ENCODE peak calls at places on chromosome 18, in ten cellular contexts. One of them, this sample, is unnamed.

GRCh38 chr18:34624551-34624950 is 85.5 kb upstream of the DTNA start:
- DNase-seq in tibial nerve: no peak
- DNase-seq in activated naive CD4-positive, alpha-beta T cell treated with anti-CD3 and anti-CD28 coated beads for 36 hours: no peak
- DNase-seq in small intestine: no peak
- DNase-seq in mucosa of descending colon: no peak
- DNase-seq in omental fat pad: no peak
- DNase-seq in AG10803: no peak
- DNase-seq in PC-3: no peak
- DNase-seq in gastrocnemius medialis: no peak
- DNase-seq in anterior cingulate cortex: no peak
- DNase-seq in this sample: no peak

GRCh38 chr18:26227051-26227672 is 917 bp downstream of the TAF4B start:
- DNase-seq in mucosa of descending colon: no peak
- DNase-seq in PC-3: peak
- DNase-seq in gastrocnemius medialis: no peak
- DNase-seq in activated naive CD4-positive, alpha-beta T cell treated with anti-CD3 and anti-CD28 coated beads for 36 hours: no peak
- DNase-seq in tibial nerve: no peak
- DNase-seq in small intestine: no peak
- DNase-seq in anterior cingulate cortex: no peak
- DNase-seq in AG10803: no peak
- DNase-seq in omental fat pad: no peak
- DNase-seq in this sample: no peak

GRCh38 chr18:10101293-10101701 is 187.5 kb downstream of the VAPA start:
- DNase-seq in AG10803: peak
- DNase-seq in omental fat pad: no peak
- DNase-seq in activated naive CD4-positive, alpha-beta T cell treated with anti-CD3 and anti-CD28 coated beads for 36 hours: no peak
- DNase-seq in mucosa of descending colon: no peak
- DNase-seq in tibial nerve: no peak
- DNase-seq in anterior cingulate cortex: no peak
- DNase-seq in PC-3: peak
- DNase-seq in small intestine: no peak
- DNase-seq in gastrocnemius medialis: no peak
- DNase-seq in this sample: no peak

GRCh38 chr18:42271656-42272355 is 316.8 kb downstream of the PIK3C3 start:
- DNase-seq in PC-3: no peak
- DNase-seq in activated naive CD4-positive, alpha-beta T cell treated with anti-CD3 and anti-CD28 coated beads for 36 hours: no peak
- DNase-seq in tibial nerve: no peak
- DNase-seq in AG10803: no peak
- DNase-seq in small intestine: no peak
- DNase-seq in anterior cingulate cortex: no peak
- DNase-seq in omental fat pad: no peak
- DNase-seq in gastrocnemius medialis: no peak
- DNase-seq in mucosa of descending colon: no peak
- DNase-seq in this sample: no peak

GRCh38 chr18:361941-362913 is 94.4 kb upstream of the THOC1 start:
- DNase-seq in omental fat pad: no peak
- DNase-seq in AG10803: peak
- DNase-seq in PC-3: peak
- DNase-seq in gastrocnemius medialis: peak
- DNase-seq in activated naive CD4-positive, alpha-beta T cell treated with anti-CD3 and anti-CD28 coated beads for 36 hours: no peak
- DNase-seq in tibial nerve: peak
- DNase-seq in anterior cingulate cortex: no peak
- DNase-seq in small intestine: no peak
- DNase-seq in mucosa of descending colon: no peak
- DNase-seq in this sample: no peak

GRCh38 chr18:3186678-3187658 is 32.8 kb downstream of the MYOM1 start:
- DNase-seq in omental fat pad: no peak
- DNase-seq in AG10803: no peak
- DNase-seq in PC-3: peak
- DNase-seq in anterior cingulate cortex: no peak
- DNase-seq in small intestine: peak
- DNase-seq in activated naive CD4-positive, alpha-beta T cell treated with anti-CD3 and anti-CD28 coated beads for 36 hours: no peak
- DNase-seq in mucosa of descending colon: no peak
- DNase-seq in gastrocnemius medialis: no peak
- DNase-seq in tibial nerve: no peak
- DNase-seq in this sample: no peak

GRCh38 chr18:48455555-48456478 is 46.6 kb upstream of the ZBTB7C start:
- DNase-seq in small intestine: peak
- DNase-seq in tibial nerve: no peak
- DNase-seq in mucosa of descending colon: peak
- DNase-seq in activated naive CD4-positive, alpha-beta T cell treated with anti-CD3 and anti-CD28 coated beads for 36 hours: peak
- DNase-seq in gastrocnemius medialis: peak
- DNase-seq in anterior cingulate cortex: no peak
- DNase-seq in omental fat pad: no peak
- DNase-seq in AG10803: peak
- DNase-seq in PC-3: peak
- DNase-seq in this sample: peak

GRCh38 chr18:41936471-41937134 is 18.4 kb upstream of the PIK3C3 start:
- DNase-seq in mucosa of descending colon: no peak
- DNase-seq in small intestine: no peak
- DNase-seq in tibial nerve: no peak
- DNase-seq in gastrocnemius medialis: no peak
- DNase-seq in AG10803: no peak
- DNase-seq in activated naive CD4-positive, alpha-beta T cell treated with anti-CD3 and anti-CD28 coated beads for 36 hours: no peak
- DNase-seq in PC-3: no peak
- DNase-seq in anterior cingulate cortex: no peak
- DNase-seq in omental fat pad: no peak
- DNase-seq in this sample: no peak

GRCh38 chr18:25364732-25365131 is 12.8 kb upstream of the ZNF521 start:
- DNase-seq in tibial nerve: no peak
- DNase-seq in omental fat pad: no peak
- DNase-seq in gastrocnemius medialis: no peak
- DNase-seq in mucosa of descending colon: no peak
- DNase-seq in PC-3: no peak
- DNase-seq in small intestine: no peak
- DNase-seq in activated naive CD4-positive, alpha-beta T cell treated with anti-CD3 and anti-CD28 coated beads for 36 hours: no peak
- DNase-seq in anterior cingulate cortex: no peak
- DNase-seq in AG10803: no peak
- DNase-seq in this sample: no peak

GRCh38 chr18:26868968-26869586 is 3.6 kb upstream of the AQP4 start:
- DNase-seq in omental fat pad: no peak
- DNase-seq in PC-3: no peak
- DNase-seq in tibial nerve: no peak
- DNase-seq in gastrocnemius medialis: no peak
- DNase-seq in small intestine: no peak
- DNase-seq in activated naive CD4-positive, alpha-beta T cell treated with anti-CD3 and anti-CD28 coated beads for 36 hours: no peak
- DNase-seq in AG10803: no peak
- DNase-seq in anterior cingulate cortex: no peak
- DNase-seq in mucosa of descending colon: no peak
- DNase-seq in this sample: no peak

GRCh38 chr18:9648431-9649163 is 34.2 kb upstream of the PPP4R1 start:
- DNase-seq in PC-3: peak
- DNase-seq in AG10803: no peak
- DNase-seq in tibial nerve: no peak
- DNase-seq in small intestine: no peak
- DNase-seq in omental fat pad: no peak
- DNase-seq in activated naive CD4-positive, alpha-beta T cell treated with anti-CD3 and anti-CD28 coated beads for 36 hours: no peak
- DNase-seq in gastrocnemius medialis: no peak
- DNase-seq in anterior cingulate cortex: no peak
- DNase-seq in mucosa of descending colon: no peak
- DNase-seq in this sample: no peak

GRCh38 chr18:31070206-31070605 is 27.7 kb upstream of the DSC3 start:
- DNase-seq in AG10803: no peak
- DNase-seq in gastrocnemius medialis: no peak
- DNase-seq in small intestine: no peak
- DNase-seq in activated naive CD4-positive, alpha-beta T cell treated with anti-CD3 and anti-CD28 coated beads for 36 hours: no peak
- DNase-seq in mucosa of descending colon: no peak
- DNase-seq in anterior cingulate cortex: no peak
- DNase-seq in omental fat pad: no peak
- DNase-seq in PC-3: no peak
- DNase-seq in tibial nerve: no peak
- DNase-seq in this sample: no peak

GRCh38 chr18:34219651-34220050 is 5.1 kb downstream of the NOL4 start:
- DNase-seq in activated naive CD4-positive, alpha-beta T cell treated with anti-CD3 and anti-CD28 coated beads for 36 hours: no peak
- DNase-seq in AG10803: no peak
- DNase-seq in gastrocnemius medialis: no peak
- DNase-seq in small intestine: no peak
- DNase-seq in tibial nerve: no peak
- DNase-seq in mucosa of descending colon: no peak
- DNase-seq in anterior cingulate cortex: peak
- DNase-seq in omental fat pad: no peak
- DNase-seq in PC-3: no peak
- DNase-seq in this sample: no peak

GRCh38 chr18:49189772-49190171 is 239.0 kb upstream of the SMAD7 start:
- DNase-seq in activated naive CD4-positive, alpha-beta T cell treated with anti-CD3 and anti-CD28 coated beads for 36 hours: no peak
- DNase-seq in small intestine: no peak
- DNase-seq in omental fat pad: no peak
- DNase-seq in tibial nerve: no peak
- DNase-seq in gastrocnemius medialis: no peak
- DNase-seq in PC-3: no peak
- DNase-seq in anterior cingulate cortex: no peak
- DNase-seq in mucosa of descending colon: no peak
- DNase-seq in AG10803: peak
- DNase-seq in this sample: no peak

GRCh38 chr18:58241877-58242276 is 197.9 kb downstream of the NEDD4L start:
- DNase-seq in activated naive CD4-positive, alpha-beta T cell treated with anti-CD3 and anti-CD28 coated beads for 36 hours: no peak
- DNase-seq in PC-3: peak
- DNase-seq in anterior cingulate cortex: no peak
- DNase-seq in tibial nerve: no peak
- DNase-seq in omental fat pad: no peak
- DNase-seq in gastrocnemius medialis: no peak
- DNase-seq in mucosa of descending colon: no peak
- DNase-seq in AG10803: peak
- DNase-seq in small intestine: no peak
- DNase-seq in this sample: no peak

GRCh38 chr18:12336251-12336650 is 28.2 kb downstream of the TUBB6 start:
- DNase-seq in mucosa of descending colon: no peak
- DNase-seq in activated naive CD4-positive, alpha-beta T cell treated with anti-CD3 and anti-CD28 coated beads for 36 hours: no peak
- DNase-seq in PC-3: peak
- DNase-seq in AG10803: no peak
- DNase-seq in anterior cingulate cortex: no peak
- DNase-seq in gastrocnemius medialis: no peak
- DNase-seq in small intestine: peak
- DNase-seq in omental fat pad: no peak
- DNase-seq in tibial nerve: no peak
- DNase-seq in this sample: no peak

GRCh38 chr18:77061946-77062517 is 70.6 kb downstream of the MBP start:
- DNase-seq in AG10803: no peak
- DNase-seq in omental fat pad: no peak
- DNase-seq in small intestine: no peak
- DNase-seq in PC-3: no peak
- DNase-seq in gastrocnemius medialis: peak
- DNase-seq in mucosa of descending colon: no peak
- DNase-seq in tibial nerve: no peak
- DNase-seq in activated naive CD4-positive, alpha-beta T cell treated with anti-CD3 and anti-CD28 coated beads for 36 hours: peak
- DNase-seq in anterior cingulate cortex: no peak
- DNase-seq in this sample: peak

GRCh38 chr18:57585846-57586242 is 658 bp downstream of the FECH start:
- DNase-seq in tibial nerve: no peak
- DNase-seq in PC-3: no peak
- DNase-seq in small intestine: no peak
- DNase-seq in omental fat pad: no peak
- DNase-seq in anterior cingulate cortex: peak
- DNase-seq in gastrocnemius medialis: no peak
- DNase-seq in AG10803: no peak
- DNase-seq in mucosa of descending colon: no peak
- DNase-seq in activated naive CD4-positive, alpha-beta T cell treated with anti-CD3 and anti-CD28 coated beads for 36 hours: peak
- DNase-seq in this sample: peak

GRCh38 chr18:5890606-5891360 is 4.5 kb downstream of the TMEM200C start:
- DNase-seq in AG10803: no peak
- DNase-seq in omental fat pad: no peak
- DNase-seq in small intestine: peak
- DNase-seq in mucosa of descending colon: peak
- DNase-seq in anterior cingulate cortex: no peak
- DNase-seq in tibial nerve: no peak
- DNase-seq in activated naive CD4-positive, alpha-beta T cell treated with anti-CD3 and anti-CD28 coated beads for 36 hours: peak
- DNase-seq in gastrocnemius medialis: no peak
- DNase-seq in PC-3: peak
- DNase-seq in this sample: peak

GRCh38 chr18:7065736-7066135 is 51.9 kb downstream of the LAMA1 start:
- DNase-seq in anterior cingulate cortex: no peak
- DNase-seq in tibial nerve: no peak
- DNase-seq in activated naive CD4-positive, alpha-beta T cell treated with anti-CD3 and anti-CD28 coated beads for 36 hours: no peak
- DNase-seq in small intestine: no peak
- DNase-seq in omental fat pad: no peak
- DNase-seq in mucosa of descending colon: no peak
- DNase-seq in PC-3: no peak
- DNase-seq in gastrocnemius medialis: no peak
- DNase-seq in AG10803: no peak
- DNase-seq in this sample: no peak

GRCh38 chr18:35577045-35577848 is 4.3 kb upstream of the GALNT1 start:
- DNase-seq in anterior cingulate cortex: no peak
- DNase-seq in small intestine: no peak
- DNase-seq in PC-3: no peak
- DNase-seq in mucosa of descending colon: no peak
- DNase-seq in tibial nerve: no peak
- DNase-seq in AG10803: no peak
- DNase-seq in activated naive CD4-positive, alpha-beta T cell treated with anti-CD3 and anti-CD28 coated beads for 36 hours: peak
- DNase-seq in gastrocnemius medialis: no peak
- DNase-seq in omental fat pad: no peak
- DNase-seq in this sample: peak

GRCh38 chr18:63624863-63625262 is 19.2 kb downstream of the SERPINB4 start:
- DNase-seq in omental fat pad: no peak
- DNase-seq in mucosa of descending colon: no peak
- DNase-seq in small intestine: no peak
- DNase-seq in gastrocnemius medialis: no peak
- DNase-seq in activated naive CD4-positive, alpha-beta T cell treated with anti-CD3 and anti-CD28 coated beads for 36 hours: no peak
- DNase-seq in tibial nerve: no peak
- DNase-seq in AG10803: no peak
- DNase-seq in PC-3: no peak
- DNase-seq in anterior cingulate cortex: no peak
- DNase-seq in this sample: no peak

GRCh38 chr18:39799010-39799409 is 2156.0 kb upstream of the PIK3C3 start:
- DNase-seq in anterior cingulate cortex: no peak
- DNase-seq in mucosa of descending colon: no peak
- DNase-seq in PC-3: peak
- DNase-seq in tibial nerve: no peak
- DNase-seq in AG10803: peak
- DNase-seq in activated naive CD4-positive, alpha-beta T cell treated with anti-CD3 and anti-CD28 coated beads for 36 hours: no peak
- DNase-seq in gastrocnemius medialis: no peak
- DNase-seq in small intestine: peak
- DNase-seq in omental fat pad: no peak
- DNase-seq in this sample: no peak

GRCh38 chr18:3012306-3012919 is 531 bp downstream of the LPIN2 start:
- DNase-seq in omental fat pad: no peak
- DNase-seq in gastrocnemius medialis: no peak
- DNase-seq in activated naive CD4-positive, alpha-beta T cell treated with anti-CD3 and anti-CD28 coated beads for 36 hours: peak
- DNase-seq in PC-3: peak
- DNase-seq in AG10803: no peak
- DNase-seq in mucosa of descending colon: peak
- DNase-seq in anterior cingulate cortex: peak
- DNase-seq in tibial nerve: peak
- DNase-seq in small intestine: peak
- DNase-seq in this sample: peak

GRCh38 chr18:56563568-56563967 is 74.8 kb downstream of the TXNL1 start:
- DNase-seq in small intestine: no peak
- DNase-seq in tibial nerve: no peak
- DNase-seq in AG10803: no peak
- DNase-seq in anterior cingulate cortex: no peak
- DNase-seq in omental fat pad: no peak
- DNase-seq in activated naive CD4-positive, alpha-beta T cell treated with anti-CD3 and anti-CD28 coated beads for 36 hours: no peak
- DNase-seq in mucosa of descending colon: no peak
- DNase-seq in PC-3: peak
- DNase-seq in gastrocnemius medialis: no peak
- DNase-seq in this sample: peak

GRCh38 chr18:54777118-54777791 is 51.0 kb upstream of the RAB27B start:
- DNase-seq in small intestine: peak
- DNase-seq in omental fat pad: no peak
- DNase-seq in gastrocnemius medialis: no peak
- DNase-seq in PC-3: peak
- DNase-seq in AG10803: no peak
- DNase-seq in tibial nerve: no peak
- DNase-seq in anterior cingulate cortex: no peak
- DNase-seq in activated naive CD4-positive, alpha-beta T cell treated with anti-CD3 and anti-CD28 coated beads for 36 hours: no peak
- DNase-seq in mucosa of descending colon: no peak
- DNase-seq in this sample: no peak

GRCh38 chr18:7454429-7454828 is 112.7 kb upstream of the PTPRM start:
- DNase-seq in small intestine: no peak
- DNase-seq in activated naive CD4-positive, alpha-beta T cell treated with anti-CD3 and anti-CD28 coated beads for 36 hours: no peak
- DNase-seq in anterior cingulate cortex: no peak
- DNase-seq in AG10803: no peak
- DNase-seq in omental fat pad: no peak
- DNase-seq in tibial nerve: no peak
- DNase-seq in gastrocnemius medialis: no peak
- DNase-seq in PC-3: no peak
- DNase-seq in mucosa of descending colon: no peak
- DNase-seq in this sample: no peak

GRCh38 chr18:35267809-35268208 is 22.2 kb downstream of the ZSCAN30 start:
- DNase-seq in mucosa of descending colon: peak
- DNase-seq in AG10803: no peak
- DNase-seq in anterior cingulate cortex: no peak
- DNase-seq in small intestine: peak
- DNase-seq in tibial nerve: peak
- DNase-seq in PC-3: no peak
- DNase-seq in activated naive CD4-positive, alpha-beta T cell treated with anti-CD3 and anti-CD28 coated beads for 36 hours: no peak
- DNase-seq in omental fat pad: no peak
- DNase-seq in gastrocnemius medialis: no peak
- DNase-seq in this sample: peak

This sample was measured in activated CD8-positive, alpha-beta T cell treated with anti-CD3 and anti-CD28 coated beads for 36 hours.